ENCODE peak calls at places on chromosomes 6 and 20, in eight cellular contexts. S is HEK293T; F is GM04503; E is HFF-Myc; Z is CD8-positive, alpha-beta T cell; G is M059J; O is A549; L is heart right ventricle. D is an unnamed sample.

GRCh38 chr6:163757506-163757905 is 343.0 kb downstream of the QKI start:
- DNase-seq in S (no peak), F (no peak), E (no peak), Z (no peak), G (no peak), O (no peak), L (no peak), D (no peak)

GRCh38 chr6:39104528-39104927 is 10.5 kb downstream of the SAYSD1 start:
- DNase-seq in S (no peak), F (no peak), E (no peak), Z (no peak), G (no peak), O (no peak), L (no peak), D (no peak)

GRCh38 chr6:120569689-120570088 is 764.6 kb downstream of the TBC1D32 start:
- DNase-seq in S (no peak), F (no peak), E (no peak), Z (no peak), G (no peak), O (no peak), L (no peak), D (no peak)

GRCh38 chr20:20051767-20052073 is 546 bp downstream of the CRNKL1 start:
- DNase-seq in S (no peak), F (no peak), E (no peak), Z (no peak), G (no peak), O (no peak), L (no peak), D (peak)

GRCh38 chr6:50145125-50145524 is 95.4 kb upstream of the DEFB112 start:
- DNase-seq in S (peak), F (no peak), E (no peak), Z (no peak), G (peak), O (no peak), L (no peak), D (peak)

GRCh38 chr6:38876470-38876869 is 161.4 kb downstream of the DNAH8 start:
- DNase-seq in S (no peak), F (no peak), E (no peak), Z (no peak), G (peak), O (no peak), L (no peak), D (peak)

GRCh38 chr6:20126789-20127653 is 85.2 kb downstream of the MBOAT1 start:
- DNase-seq in S (peak), F (no peak), E (peak), Z (peak), G (peak), O (peak), L (peak), D (peak)

GRCh38 chr6:111789593-111789992 is 83.7 kb downstream of the FYN start:
- DNase-seq in S (no peak), F (no peak), E (no peak), Z (no peak), G (no peak), O (no peak), L (no peak), D (peak)

GRCh38 chr6:55185144-55185543 is 10.8 kb downstream of the HCRTR2 start:
- DNase-seq in S (no peak), F (no peak), E (no peak), Z (no peak), G (no peak), O (no peak), L (no peak), D (no peak)

GRCh38 chr6:8446391-8446790 is 11.0 kb upstream of the SLC35B3 start:
- DNase-seq in S (no peak), F (no peak), E (no peak), Z (no peak), G (no peak), O (no peak), L (no peak), D (no peak)

GRCh38 chr6:117338567-117338966 is 73.2 kb downstream of the VGLL2 start:
- DNase-seq in S (no peak), F (no peak), E (no peak), Z (no peak), G (peak), O (no peak), L (peak), D (no peak)

D was measured in choroid plexus epithelial cell.